ENCODE peak calls at places on chromosomes 16 and 17, in ten cellular contexts. One of them, this sample, is unnamed.
A peak's percentile ranks its signal among the peaks of the same experiment; 100 is the strongest.

GRCh38 chr16:85428899-85429775 is 184.0 kb upstream of the GSE1 start:
- DNase-seq in H7: peak; percentile 66
- DNase-seq in T-helper 22 cell: no peak
- DNase-seq in T follicular helper cell: no peak
- DNase-seq in fibroblast of mammary gland: no peak
- DNase-seq in MV-4-11: no peak
- DNase-seq in heart right ventricle: no peak
- DNase-seq in C1 segment of cervical spinal cord: no peak
- DNase-seq in AG09309: no peak
- DNase-seq in HAP-1: no peak
- DNase-seq in this sample: no peak

GRCh38 chr17:9239821-9240658 is 218.7 kb downstream of the NTN1 start:
- DNase-seq in MV-4-11: peak; percentile 63
- DNase-seq in fibroblast of mammary gland: peak; percentile 56
- DNase-seq in T follicular helper cell: peak; percentile 48
- DNase-seq in heart right ventricle: peak; percentile 82
- DNase-seq in T-helper 22 cell: peak; percentile 51
- DNase-seq in H7: peak; percentile 99
- DNase-seq in C1 segment of cervical spinal cord: peak; percentile 57
- DNase-seq in HAP-1: no peak
- DNase-seq in AG09309: no peak
- DNase-seq in this sample: no peak

GRCh38 chr16:51636913-51637743 is 486.1 kb upstream of the SALL1 start:
- DNase-seq in fibroblast of mammary gland: peak; percentile 43
- DNase-seq in HAP-1: peak; percentile 18
- DNase-seq in T-helper 22 cell: no peak
- DNase-seq in heart right ventricle: no peak
- DNase-seq in T follicular helper cell: no peak
- DNase-seq in H7: peak; percentile 73
- DNase-seq in C1 segment of cervical spinal cord: no peak
- DNase-seq in AG09309: peak; percentile 27
- DNase-seq in MV-4-11: no peak
- DNase-seq in this sample: no peak

GRCh38 chr16:58492066-58492465 is 7.9 kb upstream of the NDRG4 start:
- DNase-seq in fibroblast of mammary gland: no peak
- DNase-seq in MV-4-11: no peak
- DNase-seq in C1 segment of cervical spinal cord: no peak
- DNase-seq in HAP-1: no peak
- DNase-seq in heart right ventricle: no peak
- DNase-seq in H7: no peak
- DNase-seq in T follicular helper cell: no peak
- DNase-seq in AG09309: no peak
- DNase-seq in T-helper 22 cell: no peak
- DNase-seq in this sample: no peak

GRCh38 chr16:87288753-87289362 is 28.3 kb downstream of the C16orf95 start:
- DNase-seq in MV-4-11: no peak
- DNase-seq in T follicular helper cell: no peak
- DNase-seq in H7: no peak
- DNase-seq in T-helper 22 cell: no peak
- DNase-seq in HAP-1: no peak
- DNase-seq in fibroblast of mammary gland: peak; percentile 78
- DNase-seq in C1 segment of cervical spinal cord: no peak
- DNase-seq in AG09309: peak; percentile 37
- DNase-seq in heart right ventricle: no peak
- DNase-seq in this sample: no peak

GRCh38 chr17:72165202-72165972 is 44.6 kb downstream of the SOX9 start:
- DNase-seq in AG09309: no peak
- DNase-seq in C1 segment of cervical spinal cord: no peak
- DNase-seq in H7: peak; percentile 29
- DNase-seq in heart right ventricle: no peak
- DNase-seq in fibroblast of mammary gland: no peak
- DNase-seq in T-helper 22 cell: no peak
- DNase-seq in HAP-1: no peak
- DNase-seq in T follicular helper cell: no peak
- DNase-seq in MV-4-11: no peak
- DNase-seq in this sample: no peak

GRCh38 chr16:55955845-55956244 is 80.7 kb upstream of the CES5A start:
- DNase-seq in heart right ventricle: peak; percentile 67
- DNase-seq in HAP-1: no peak
- DNase-seq in H7: no peak
- DNase-seq in T-helper 22 cell: no peak
- DNase-seq in T follicular helper cell: no peak
- DNase-seq in C1 segment of cervical spinal cord: no peak
- DNase-seq in MV-4-11: no peak
- DNase-seq in AG09309: no peak
- DNase-seq in fibroblast of mammary gland: peak; percentile 1
- DNase-seq in this sample: peak; percentile 4

GRCh38 chr17:80283116-80283852 is 22.6 kb downstream of the RNF213 start:
- DNase-seq in AG09309: no peak
- DNase-seq in heart right ventricle: no peak
- DNase-seq in MV-4-11: no peak
- DNase-seq in T follicular helper cell: no peak
- DNase-seq in C1 segment of cervical spinal cord: no peak
- DNase-seq in T-helper 22 cell: no peak
- DNase-seq in fibroblast of mammary gland: no peak
- DNase-seq in HAP-1: no peak
- DNase-seq in H7: peak; percentile 75
- DNase-seq in this sample: no peak

GRCh38 chr16:85029413-85029794 is 1.8 kb downstream of the KIAA0513 start:
- DNase-seq in AG09309: no peak
- DNase-seq in H7: peak; percentile 52
- DNase-seq in fibroblast of mammary gland: peak; percentile 69
- DNase-seq in HAP-1: peak; percentile 54
- DNase-seq in T-helper 22 cell: peak; percentile 68
- DNase-seq in T follicular helper cell: peak; percentile 48
- DNase-seq in heart right ventricle: no peak
- DNase-seq in MV-4-11: peak; percentile 19
- DNase-seq in C1 segment of cervical spinal cord: no peak
- DNase-seq in this sample: no peak

GRCh38 chr17:74632196-74632540 is 8.6 kb upstream of the CD300E start:
- DNase-seq in C1 segment of cervical spinal cord: no peak
- DNase-seq in heart right ventricle: no peak
- DNase-seq in T-helper 22 cell: no peak
- DNase-seq in HAP-1: no peak
- DNase-seq in H7: peak; percentile 36
- DNase-seq in T follicular helper cell: no peak
- DNase-seq in AG09309: no peak
- DNase-seq in fibroblast of mammary gland: no peak
- DNase-seq in MV-4-11: no peak
- DNase-seq in this sample: no peak

GRCh38 chr16:20393801-20394637 is 10.5 kb downstream of the PDILT start:
- DNase-seq in heart right ventricle: no peak
- DNase-seq in H7: no peak
- DNase-seq in fibroblast of mammary gland: no peak
- DNase-seq in MV-4-11: no peak
- DNase-seq in T-helper 22 cell: no peak
- DNase-seq in T follicular helper cell: no peak
- DNase-seq in C1 segment of cervical spinal cord: no peak
- DNase-seq in AG09309: no peak
- DNase-seq in HAP-1: no peak
- DNase-seq in this sample: no peak

GRCh38 chr16:19898924-19899604 is 14.4 kb upstream of the GPRC5B start:
- DNase-seq in C1 segment of cervical spinal cord: no peak
- DNase-seq in H7: peak; percentile 79
- DNase-seq in T-helper 22 cell: no peak
- DNase-seq in MV-4-11: peak; percentile 55
- DNase-seq in fibroblast of mammary gland: peak; percentile 63
- DNase-seq in AG09309: peak; percentile 13
- DNase-seq in heart right ventricle: no peak
- DNase-seq in T follicular helper cell: no peak
- DNase-seq in HAP-1: peak; percentile 73
- DNase-seq in this sample: peak; percentile 60

GRCh38 chr17:57284984-57285646 is 28.8 kb downstream of the MSI2 start:
- DNase-seq in AG09309: no peak
- DNase-seq in fibroblast of mammary gland: no peak
- DNase-seq in T follicular helper cell: no peak
- DNase-seq in MV-4-11: peak; percentile 84
- DNase-seq in heart right ventricle: no peak
- DNase-seq in H7: peak; percentile 74
- DNase-seq in HAP-1: peak; percentile 67
- DNase-seq in C1 segment of cervical spinal cord: peak; percentile 47
- DNase-seq in T-helper 22 cell: no peak
- DNase-seq in this sample: no peak

GRCh38 chr17:10772425-10773380 is 31.2 kb downstream of the TMEM238L start:
- DNase-seq in T follicular helper cell: no peak
- DNase-seq in AG09309: no peak
- DNase-seq in heart right ventricle: no peak
- DNase-seq in T-helper 22 cell: no peak
- DNase-seq in H7: peak; percentile 76
- DNase-seq in HAP-1: no peak
- DNase-seq in C1 segment of cervical spinal cord: no peak
- DNase-seq in fibroblast of mammary gland: peak; percentile 37
- DNase-seq in MV-4-11: peak; percentile 68
- DNase-seq in this sample: peak; percentile 23

GRCh38 chr16:89924298-89924924 is 1.3 kb downstream of the TUBB3 start:
- DNase-seq in T follicular helper cell: peak; percentile 36
- DNase-seq in AG09309: no peak
- DNase-seq in T-helper 22 cell: no peak
- DNase-seq in C1 segment of cervical spinal cord: peak; percentile 30
- DNase-seq in fibroblast of mammary gland: peak; percentile 32
- DNase-seq in H7: peak; percentile 97
- DNase-seq in HAP-1: peak; percentile 57
- DNase-seq in MV-4-11: peak; percentile 38
- DNase-seq in heart right ventricle: no peak
- DNase-seq in this sample: peak; percentile 39

GRCh38 chr16:47481698-47482374 is 20.7 kb downstream of the PHKB start:
- DNase-seq in H7: no peak
- DNase-seq in T-helper 22 cell: no peak
- DNase-seq in fibroblast of mammary gland: no peak
- DNase-seq in C1 segment of cervical spinal cord: no peak
- DNase-seq in MV-4-11: no peak
- DNase-seq in heart right ventricle: no peak
- DNase-seq in T follicular helper cell: no peak
- DNase-seq in AG09309: no peak
- DNase-seq in HAP-1: no peak
- DNase-seq in this sample: no peak

This sample was measured in NCI-H446.